ENCODE peak calls at places on chromosomes 6 and 20, in four cellular contexts. One of them, this sample, is unnamed.

GRCh38 chr6:149563203-149563927 is 2.8 kb upstream of the GINM1 start:
- DNase-seq in MM.1S: no peak
- DNase-seq in stomach: no peak
- DNase-seq in PC-9: peak
- DNase-seq in this sample: no peak

GRCh38 chr6:37920667-37921066 is 101.1 kb downstream of the ZFAND3 start:
- DNase-seq in stomach: no peak
- DNase-seq in MM.1S: no peak
- DNase-seq in PC-9: no peak
- DNase-seq in this sample: no peak

GRCh38 chr6:143286280-143286795 is 164.2 kb downstream of the ADAT2 start:
- DNase-seq in stomach: no peak
- DNase-seq in MM.1S: no peak
- DNase-seq in PC-9: no peak
- DNase-seq in this sample: no peak

GRCh38 chr6:13523826-13524622 is 36.6 kb upstream of the GFOD1 start:
- DNase-seq in stomach: no peak
- DNase-seq in PC-9: no peak
- DNase-seq in MM.1S: peak
- DNase-seq in this sample: no peak

GRCh38 chr6:104638841-104639290 is 220.9 kb downstream of the HACE1 start:
- DNase-seq in PC-9: no peak
- DNase-seq in MM.1S: no peak
- DNase-seq in stomach: no peak
- DNase-seq in this sample: no peak

GRCh38 chr6:113723182-113723581 is 134.0 kb upstream of the MARCKS start:
- DNase-seq in stomach: no peak
- DNase-seq in PC-9: no peak
- DNase-seq in MM.1S: no peak
- DNase-seq in this sample: no peak

GRCh38 chr20:43849496-43850197 is 65.0 kb upstream of the TOX2 start:
- DNase-seq in stomach: no peak
- DNase-seq in PC-9: peak
- DNase-seq in MM.1S: no peak
- DNase-seq in this sample: peak

GRCh38 chr20:42204261-42204660 is 586.1 kb upstream of the CHD6 start:
- DNase-seq in MM.1S: no peak
- DNase-seq in stomach: no peak
- DNase-seq in PC-9: no peak
- DNase-seq in this sample: no peak

GRCh38 chr6:10954590-10955010 is 67.7 kb downstream of the SYCP2L start:
- DNase-seq in stomach: peak
- DNase-seq in PC-9: no peak
- DNase-seq in MM.1S: peak
- DNase-seq in this sample: no peak

GRCh38 chr20:20483328-20483727 is 115.4 kb downstream of the INSM1 start:
- DNase-seq in PC-9: no peak
- DNase-seq in MM.1S: no peak
- DNase-seq in stomach: no peak
- DNase-seq in this sample: no peak

GRCh38 chr20:62825288-62825993 is 8.6 kb downstream of the COL9A3 start:
- DNase-seq in PC-9: no peak
- DNase-seq in MM.1S: no peak
- DNase-seq in stomach: no peak
- DNase-seq in this sample: no peak

GRCh38 chr6:17354700-17355403 is 38.5 kb upstream of the CAP2 start:
- DNase-seq in PC-9: no peak
- DNase-seq in stomach: no peak
- DNase-seq in MM.1S: no peak
- DNase-seq in this sample: no peak

GRCh38 chr6:138609801-138610430 is 110.6 kb upstream of the NHSL1 start:
- DNase-seq in PC-9: no peak
- DNase-seq in stomach: no peak
- DNase-seq in MM.1S: no peak
- DNase-seq in this sample: no peak

GRCh38 chr6:26187981-26188635 is 100.9 kb downstream of the HFE start:
- DNase-seq in PC-9: no peak
- DNase-seq in MM.1S: peak
- DNase-seq in stomach: no peak
- DNase-seq in this sample: no peak

GRCh38 chr6:97524846-97525245 is 241.8 kb upstream of the MMS22L start:
- DNase-seq in MM.1S: no peak
- DNase-seq in PC-9: no peak
- DNase-seq in stomach: no peak
- DNase-seq in this sample: no peak

GRCh38 chr6:45423111-45423900 is 45.6 kb upstream of the SUPT3H start:
- DNase-seq in MM.1S: peak
- DNase-seq in stomach: peak
- DNase-seq in PC-9: no peak
- DNase-seq in this sample: peak

GRCh38 chr6:31652925-31653724 is 664 bp upstream of the BAG6 start:
- DNase-seq in PC-9: peak
- DNase-seq in MM.1S: peak
- DNase-seq in stomach: peak
- DNase-seq in this sample: peak

GRCh38 chr6:40391851-40392595 is 195.1 kb downstream of the LRFN2 start:
- DNase-seq in MM.1S: no peak
- DNase-seq in stomach: no peak
- DNase-seq in PC-9: no peak
- DNase-seq in this sample: no peak

GRCh38 chr6:89494131-89494793 is 61.3 kb downstream of the ANKRD6 start:
- DNase-seq in PC-9: no peak
- DNase-seq in MM.1S: no peak
- DNase-seq in stomach: no peak
- DNase-seq in this sample: no peak

GRCh38 chr6:135921176-135921575 is 69.7 kb downstream of the PDE7B start:
- DNase-seq in stomach: no peak
- DNase-seq in PC-9: no peak
- DNase-seq in MM.1S: no peak
- DNase-seq in this sample: no peak

GRCh38 chr6:161444464-161444863 is 170.6 kb upstream of the AGPAT4 start:
- DNase-seq in PC-9: no peak
- DNase-seq in MM.1S: no peak
- DNase-seq in stomach: no peak
- DNase-seq in this sample: no peak

GRCh38 chr6:117338567-117338966 is 73.2 kb downstream of the VGLL2 start:
- DNase-seq in stomach: no peak
- DNase-seq in MM.1S: no peak
- DNase-seq in PC-9: no peak
- DNase-seq in this sample: no peak

GRCh38 chr6:154868143-154868594 is 126.9 kb upstream of the TIAM2 start:
- DNase-seq in stomach: no peak
- DNase-seq in MM.1S: peak
- DNase-seq in PC-9: peak
- DNase-seq in this sample: no peak

GRCh38 chr6:41161380-41161779 is 1.5 kb downstream of the TREM2 start:
- DNase-seq in stomach: no peak
- DNase-seq in PC-9: no peak
- DNase-seq in MM.1S: no peak
- DNase-seq in this sample: no peak

GRCh38 chr6:106746660-106747059 is 117.3 kb downstream of the QRSL1 start:
- DNase-seq in PC-9: peak
- DNase-seq in MM.1S: no peak
- DNase-seq in stomach: no peak
- DNase-seq in this sample: no peak

GRCh38 chr20:760751-761417 is 7.4 kb downstream of the SLC52A3 start:
- DNase-seq in stomach: no peak
- DNase-seq in MM.1S: peak
- DNase-seq in PC-9: no peak
- DNase-seq in this sample: no peak

GRCh38 chr6:53862517-53863457 is 68.0 kb downstream of the LRRC1 start:
- DNase-seq in MM.1S: no peak
- DNase-seq in PC-9: no peak
- DNase-seq in stomach: no peak
- DNase-seq in this sample: no peak

GRCh38 chr6:71091946-71092345 is 135.1 kb upstream of the B3GAT2 start:
- DNase-seq in PC-9: no peak
- DNase-seq in stomach: no peak
- DNase-seq in MM.1S: no peak
- DNase-seq in this sample: no peak

GRCh38 chr20:24587384-24588046 is 118.1 kb downstream of the SYNDIG1 start:
- DNase-seq in stomach: no peak
- DNase-seq in MM.1S: no peak
- DNase-seq in PC-9: no peak
- DNase-seq in this sample: peak

GRCh38 chr6:31586013-31586412 is at the start of gene LST1:
- DNase-seq in stomach: no peak
- DNase-seq in MM.1S: no peak
- DNase-seq in PC-9: no peak
- DNase-seq in this sample: no peak

GRCh38 chr20:46376196-46376785 is 30.1 kb downstream of the ELMO2 start:
- DNase-seq in MM.1S: no peak
- DNase-seq in stomach: no peak
- DNase-seq in PC-9: no peak
- DNase-seq in this sample: no peak

GRCh38 chr20:46378390-46379009 is 27.9 kb downstream of the ELMO2 start:
- DNase-seq in stomach: no peak
- DNase-seq in MM.1S: no peak
- DNase-seq in PC-9: no peak
- DNase-seq in this sample: no peak

GRCh38 chr20:46374383-46374782 is 32.0 kb downstream of the ELMO2 start:
- DNase-seq in stomach: no peak
- DNase-seq in PC-9: no peak
- DNase-seq in MM.1S: no peak
- DNase-seq in this sample: no peak

GRCh38 chr20:46375771-46376170 is 30.6 kb downstream of the ELMO2 start:
- DNase-seq in stomach: no peak
- DNase-seq in PC-9: no peak
- DNase-seq in MM.1S: no peak
- DNase-seq in this sample: no peak

GRCh38 chr20:46377532-46377931 is 28.9 kb downstream of the ELMO2 start:
- DNase-seq in stomach: no peak
- DNase-seq in MM.1S: no peak
- DNase-seq in PC-9: no peak
- DNase-seq in this sample: no peak
- TF ChIP-seq CTCF in stomach: no peak
- TF ChIP-seq CTCF in MM.1S: no peak
- TF ChIP-seq CTCF in PC-9: no peak
- TF ChIP-seq CTCF in this sample: no peak

GRCh38 chr6:158687507-158687906 is 37.7 kb downstream of the SYTL3 start:
- DNase-seq in stomach: no peak
- DNase-seq in PC-9: no peak
- DNase-seq in MM.1S: no peak
- DNase-seq in this sample: no peak

GRCh38 chr6:158686791-158687381 is 37.0 kb downstream of the SYTL3 start:
- DNase-seq in MM.1S: no peak
- DNase-seq in PC-9: no peak
- DNase-seq in stomach: no peak
- DNase-seq in this sample: peak

GRCh38 chr6:158686311-158686710 is 36.5 kb downstream of the SYTL3 start:
- DNase-seq in stomach: no peak
- DNase-seq in MM.1S: no peak
- DNase-seq in PC-9: peak
- DNase-seq in this sample: peak

GRCh38 chr6:158684745-158685355 is 35.0 kb downstream of the SYTL3 start:
- DNase-seq in stomach: no peak
- DNase-seq in PC-9: peak
- DNase-seq in MM.1S: no peak
- DNase-seq in this sample: peak

DNA sequence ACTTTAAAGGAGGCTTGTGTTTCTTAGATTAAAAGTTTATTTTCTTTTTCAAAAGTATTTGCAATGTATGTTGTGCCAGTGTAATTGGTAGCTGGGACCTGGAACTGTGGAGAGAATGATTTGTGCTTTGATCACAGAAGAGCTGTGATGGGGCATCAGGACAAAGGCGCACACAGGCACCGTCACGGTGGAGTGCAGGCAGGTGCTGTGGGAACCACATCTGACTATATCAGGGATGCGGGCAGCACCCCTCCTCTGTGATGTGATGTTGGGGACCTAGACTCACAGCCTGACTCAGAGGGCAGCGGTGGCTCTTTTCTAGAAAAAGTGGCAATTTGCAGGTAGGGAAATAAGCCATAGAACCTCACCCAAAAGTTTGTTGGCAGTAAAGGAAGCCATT is 34.5 kb downstream of the SYTL3 start:
- DNase-seq in PC-9: no peak
- DNase-seq in stomach: no peak
- DNase-seq in MM.1S: no peak
- DNase-seq in this sample: peak
- H3K27ac ChIP-seq in PC-9: peak
- H3K27ac ChIP-seq in stomach: peak
- H3K27ac ChIP-seq in MM.1S: no peak
- H3K27ac ChIP-seq in this sample: no peak

GRCh38 chr6:140897804-140898573 is 1234.7 kb upstream of the GJE1 start:
- DNase-seq in stomach: no peak
- DNase-seq in PC-9: peak
- DNase-seq in MM.1S: peak
- DNase-seq in this sample: no peak
- H3K4me3 ChIP-seq in stomach: no peak
- H3K4me3 ChIP-seq in PC-9: peak
- H3K4me3 ChIP-seq in MM.1S: peak
- H3K4me3 ChIP-seq in this sample: peak

GRCh38 chr6:130676077-130676772 is 151.0 kb upstream of the SMLR1 start:
- DNase-seq in MM.1S: no peak
- DNase-seq in PC-9: no peak
- DNase-seq in stomach: no peak
- DNase-seq in this sample: no peak
- TF ChIP-seq CTCF in MM.1S: no peak
- TF ChIP-seq CTCF in PC-9: no peak
- TF ChIP-seq CTCF in stomach: no peak
- TF ChIP-seq CTCF in this sample: no peak

DNA sequence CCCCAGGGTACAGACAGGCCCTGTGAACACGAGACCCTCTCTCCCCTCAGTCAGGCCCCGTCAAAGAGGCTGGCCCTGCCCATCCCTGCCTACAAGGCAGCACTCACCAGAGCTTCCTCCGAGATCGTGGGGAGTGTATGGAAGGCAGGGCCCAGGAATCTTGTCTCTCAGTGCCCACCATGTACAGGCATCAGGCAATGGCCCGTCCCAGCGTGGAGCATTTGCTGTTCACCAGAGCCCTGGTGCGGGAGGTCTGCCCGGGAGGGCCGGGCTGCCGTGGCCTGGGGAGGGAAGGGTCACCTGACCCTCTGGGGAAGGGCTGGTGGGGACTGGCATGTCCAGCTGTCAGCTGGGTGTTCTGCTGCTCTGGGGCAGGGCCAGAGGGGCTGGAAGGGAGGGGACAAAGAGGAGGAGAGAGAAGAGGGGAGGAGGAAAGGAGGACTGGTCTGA is at the start of gene IP6K3:
- DNase-seq in MM.1S: no peak
- DNase-seq in PC-9: no peak
- DNase-seq in stomach: no peak
- DNase-seq in this sample: no peak
- H3K27ac ChIP-seq in MM.1S: no peak
- H3K27ac ChIP-seq in PC-9: no peak
- H3K27ac ChIP-seq in stomach: peak
- H3K27ac ChIP-seq in this sample: peak

GRCh38 chr6:35007016-35007415 is 118.0 kb downstream of the ANKS1A start:
- DNase-seq in PC-9: no peak
- DNase-seq in MM.1S: no peak
- DNase-seq in stomach: no peak
- DNase-seq in this sample: no peak
- H3K4me3 ChIP-seq in PC-9: no peak
- H3K4me3 ChIP-seq in MM.1S: no peak
- H3K4me3 ChIP-seq in stomach: no peak
- H3K4me3 ChIP-seq in this sample: no peak